ENCODE peak calls at places on chromosomes 16 and 17, in six cellular contexts. One of them, this sample, is unnamed.

GRCh38 chr16:71311553-71312158 is 22.5 kb upstream of the CMTR2 start:
- DNase-seq in cardiac muscle cell: peak; percentile 78
- DNase-seq in central memory CD4-positive, alpha-beta T cell: no peak
- DNase-seq in AG10803: peak; percentile 2
- DNase-seq in body of pancreas: peak; percentile 10
- DNase-seq in stimulated activated CD4-positive, alpha-beta T cell treated with anti-CD3 and anti-CD28 coated beads, Interleukin-4, amount 100 ng/mL, for 1 hour: no peak
- DNase-seq in this sample: peak; percentile 43

GRCh38 chr16:87322360-87322759 is 5.2 kb upstream of the C16orf95 start:
- DNase-seq in cardiac muscle cell: no peak
- DNase-seq in central memory CD4-positive, alpha-beta T cell: no peak
- DNase-seq in AG10803: no peak
- DNase-seq in body of pancreas: no peak
- DNase-seq in stimulated activated CD4-positive, alpha-beta T cell treated with anti-CD3 and anti-CD28 coated beads, Interleukin-4, amount 100 ng/mL, for 1 hour: no peak
- DNase-seq in this sample: no peak

GRCh38 chr17:42698736-42699414 is 16.5 kb downstream of the CNTNAP1 start:
- DNase-seq in cardiac muscle cell: no peak
- DNase-seq in central memory CD4-positive, alpha-beta T cell: no peak
- DNase-seq in AG10803: peak; percentile 82
- DNase-seq in body of pancreas: peak; percentile 26
- DNase-seq in stimulated activated CD4-positive, alpha-beta T cell treated with anti-CD3 and anti-CD28 coated beads, Interleukin-4, amount 100 ng/mL, for 1 hour: no peak
- DNase-seq in this sample: no peak

GRCh38 chr17:76869878-76870714 is 1.9 kb downstream of the MGAT5B start:
- DNase-seq in cardiac muscle cell: peak; percentile 56
- DNase-seq in central memory CD4-positive, alpha-beta T cell: no peak
- DNase-seq in AG10803: no peak
- DNase-seq in body of pancreas: no peak
- DNase-seq in stimulated activated CD4-positive, alpha-beta T cell treated with anti-CD3 and anti-CD28 coated beads, Interleukin-4, amount 100 ng/mL, for 1 hour: no peak
- DNase-seq in this sample: no peak

GRCh38 chr17:17822189-17822978 is 14.4 kb downstream of the SREBF1 start:
- DNase-seq in cardiac muscle cell: no peak
- DNase-seq in central memory CD4-positive, alpha-beta T cell: no peak
- DNase-seq in AG10803: peak; percentile 95
- DNase-seq in body of pancreas: peak; percentile 85
- DNase-seq in stimulated activated CD4-positive, alpha-beta T cell treated with anti-CD3 and anti-CD28 coated beads, Interleukin-4, amount 100 ng/mL, for 1 hour: no peak
- DNase-seq in this sample: no peak

GRCh38 chr16:84408314-84408690 is 40.0 kb downstream of the ATP2C2 start:
- DNase-seq in cardiac muscle cell: no peak
- DNase-seq in central memory CD4-positive, alpha-beta T cell: no peak
- DNase-seq in AG10803: no peak
- DNase-seq in body of pancreas: no peak
- DNase-seq in stimulated activated CD4-positive, alpha-beta T cell treated with anti-CD3 and anti-CD28 coated beads, Interleukin-4, amount 100 ng/mL, for 1 hour: no peak
- DNase-seq in this sample: no peak

GRCh38 chr16:75025766-75026165 is 26.9 kb downstream of the ZNRF1 start:
- DNase-seq in cardiac muscle cell: no peak
- DNase-seq in central memory CD4-positive, alpha-beta T cell: no peak
- DNase-seq in AG10803: no peak
- DNase-seq in body of pancreas: no peak
- DNase-seq in stimulated activated CD4-positive, alpha-beta T cell treated with anti-CD3 and anti-CD28 coated beads, Interleukin-4, amount 100 ng/mL, for 1 hour: no peak
- DNase-seq in this sample: peak; percentile 69

GRCh38 chr17:30829022-30829421 is 2.7 kb upstream of the ATAD5 start:
- DNase-seq in cardiac muscle cell: no peak
- DNase-seq in central memory CD4-positive, alpha-beta T cell: no peak
- DNase-seq in AG10803: no peak
- DNase-seq in body of pancreas: no peak
- DNase-seq in stimulated activated CD4-positive, alpha-beta T cell treated with anti-CD3 and anti-CD28 coated beads, Interleukin-4, amount 100 ng/mL, for 1 hour: no peak
- DNase-seq in this sample: no peak

GRCh38 chr16:8572063-8572918 is 18.0 kb downstream of the TMEM114 start:
- DNase-seq in cardiac muscle cell: no peak
- DNase-seq in central memory CD4-positive, alpha-beta T cell: no peak
- DNase-seq in AG10803: no peak
- DNase-seq in body of pancreas: no peak
- DNase-seq in stimulated activated CD4-positive, alpha-beta T cell treated with anti-CD3 and anti-CD28 coated beads, Interleukin-4, amount 100 ng/mL, for 1 hour: no peak
- DNase-seq in this sample: peak; percentile 5

GRCh38 chr16:17078950-17079631 is 391.7 kb downstream of the XYLT1 start:
- DNase-seq in cardiac muscle cell: no peak
- DNase-seq in central memory CD4-positive, alpha-beta T cell: no peak
- DNase-seq in AG10803: no peak
- DNase-seq in body of pancreas: no peak
- DNase-seq in stimulated activated CD4-positive, alpha-beta T cell treated with anti-CD3 and anti-CD28 coated beads, Interleukin-4, amount 100 ng/mL, for 1 hour: no peak
- DNase-seq in this sample: no peak

GRCh38 chr17:15351925-15352324 is 10.5 kb upstream of the TEKT3 start:
- DNase-seq in cardiac muscle cell: no peak
- DNase-seq in central memory CD4-positive, alpha-beta T cell: no peak
- DNase-seq in AG10803: peak; percentile 86
- DNase-seq in body of pancreas: peak; percentile 24
- DNase-seq in stimulated activated CD4-positive, alpha-beta T cell treated with anti-CD3 and anti-CD28 coated beads, Interleukin-4, amount 100 ng/mL, for 1 hour: no peak
- DNase-seq in this sample: no peak

GRCh38 chr17:50042211-50042610 is 13.7 kb upstream of the ITGA3 start:
- DNase-seq in cardiac muscle cell: no peak
- DNase-seq in central memory CD4-positive, alpha-beta T cell: no peak
- DNase-seq in AG10803: no peak
- DNase-seq in body of pancreas: no peak
- DNase-seq in stimulated activated CD4-positive, alpha-beta T cell treated with anti-CD3 and anti-CD28 coated beads, Interleukin-4, amount 100 ng/mL, for 1 hour: no peak
- DNase-seq in this sample: no peak

GRCh38 chr17:61250335-61250890 is 149.2 kb upstream of the TBX2 start:
- DNase-seq in cardiac muscle cell: no peak
- DNase-seq in central memory CD4-positive, alpha-beta T cell: no peak
- DNase-seq in AG10803: peak; percentile 31
- DNase-seq in body of pancreas: no peak
- DNase-seq in stimulated activated CD4-positive, alpha-beta T cell treated with anti-CD3 and anti-CD28 coated beads, Interleukin-4, amount 100 ng/mL, for 1 hour: no peak
- DNase-seq in this sample: no peak

GRCh38 chr16:77359065-77359502 is 75.8 kb downstream of the ADAMTS18 start:
- DNase-seq in cardiac muscle cell: no peak
- DNase-seq in central memory CD4-positive, alpha-beta T cell: no peak
- DNase-seq in AG10803: peak; percentile 8
- DNase-seq in body of pancreas: no peak
- DNase-seq in stimulated activated CD4-positive, alpha-beta T cell treated with anti-CD3 and anti-CD28 coated beads, Interleukin-4, amount 100 ng/mL, for 1 hour: no peak
- DNase-seq in this sample: no peak

This sample was measured in A673.